ENCODE peak calls at places on chromosomes 5 and 9, in four cellular contexts. R is HFF-Myc; J is CD4-positive, CD25-positive, alpha-beta regulatory T cell; T is AG09309. D is an unnamed sample.

GRCh38 chr5:149071216-149071615 is 8.4 kb upstream of the SH3TC2 start:
- DNase-seq in R (no peak), J (no peak), T (no peak), D (no peak)

GRCh38 chr9:137674307-137675305 is 55.8 kb downstream of the EHMT1 start:
- DNase-seq in T (no peak), R (no peak), J (no peak), D (no peak)

GRCh38 chr9:131447148-131447547 is 53.3 kb downstream of the PRRC2B start:
- DNase-seq in T (no peak), J (no peak), R (no peak), D (no peak)

GRCh38 chr5:112142769-112143270 is 276.3 kb downstream of the EPB41L4A start:
- DNase-seq in J (no peak), T (peak; percentile 39), R (no peak), D (no peak)

GRCh38 chr5:65971643-65972042 is 45.3 kb downstream of the ERBIN start:
- DNase-seq in R (no peak), T (no peak), J (no peak), D (no peak)

GRCh38 chr5:71013575-71013974 is 11.6 kb downstream of the NAIP start:
- DNase-seq in T (no peak), R (no peak), J (no peak), D (no peak)

GRCh38 chr5:133936611-133937015 is 31.8 kb downstream of the C5orf15 start:
- DNase-seq in T (no peak), R (no peak), J (no peak), D (no peak)

GRCh38 chr5:179927834-179928233 is 20.1 kb upstream of the TBC1D9B start:
- DNase-seq in T (no peak), J (no peak), R (no peak), D (no peak)

GRCh38 chr9:14441976-14442651 is 128.2 kb upstream of the NFIB start:
- DNase-seq in J (no peak), R (no peak), T (no peak), D (peak; percentile 9)

GRCh38 chr5:42940853-42941252 is 99.3 kb downstream of the ANXA2R start:
- DNase-seq in R (no peak), J (no peak), T (no peak), D (no peak)

GRCh38 chr5:180259260-180259611 is 32.6 kb downstream of the MAPK9 start:
- DNase-seq in R (no peak), T (no peak), J (no peak), D (no peak)

GRCh38 chr9:79581794-79582193 is 10.0 kb downstream of the TLE4 start:
- DNase-seq in T (peak; percentile 74), R (peak; percentile 82), J (peak; percentile 51), D (peak; percentile 89)

GRCh38 chr5:68478306-68479091 is 262.9 kb downstream of the PIK3R1 start:
- DNase-seq in R (no peak), J (no peak), T (peak; percentile 59), D (no peak)

DNA sequence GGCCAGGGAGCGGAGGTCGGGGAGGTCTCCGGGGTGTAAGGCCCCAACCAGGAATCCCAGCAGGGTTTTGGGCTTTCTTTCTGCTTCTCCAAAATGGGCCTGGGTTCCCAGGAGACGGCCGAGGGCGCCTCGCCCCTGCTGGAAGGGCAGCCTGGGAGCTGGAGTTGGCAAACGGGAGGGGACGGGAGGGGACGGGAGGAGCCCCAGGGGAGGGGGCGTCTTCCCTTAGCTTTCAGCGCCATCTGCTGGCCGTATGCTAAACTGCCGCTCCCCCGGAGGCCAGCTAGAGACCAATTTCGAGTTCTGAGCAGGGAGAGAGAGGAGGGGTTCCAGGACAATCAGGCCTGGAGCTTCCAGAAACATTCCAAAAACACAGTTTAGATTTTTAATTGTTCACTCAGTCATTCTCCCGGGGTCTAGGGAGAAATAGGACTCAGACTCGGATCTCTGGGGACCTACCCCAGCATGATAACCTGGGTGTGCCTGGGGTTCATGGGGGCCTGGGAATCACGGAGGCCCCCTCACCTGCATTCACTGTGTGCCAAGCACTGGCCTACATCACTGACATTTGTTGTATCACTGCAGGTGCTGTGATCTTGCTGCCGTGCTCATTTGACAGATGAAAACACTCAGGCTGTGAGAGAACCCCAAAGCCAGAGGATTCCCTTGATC is 23.0 kb upstream of the ZBTB43 start:
- DNase-seq in J (peak; percentile 61), R (no peak), T (no peak), D (peak; percentile 42)
- H3K4me3 ChIP-seq in J (no peak overlapping the region), R (no peak overlapping the region), T (no peak overlapping the region), D (no peak overlapping the region)

GRCh38 chr5:140038373-140038957 is 4.6 kb downstream of the NRG2 start:
- DNase-seq in T (no peak), R (no peak), J (no peak), D (no peak)
- H3K4me3 ChIP-seq in T (peak overlapping the region; percentile 37), R (peak overlapping the region; percentile 33), J (peak overlapping the region; percentile 51), D (no peak overlapping the region)

GRCh38 chr5:59296317-59297264 is 596.9 kb downstream of the PDE4D start:
- DNase-seq in T (no peak), J (no peak), R (no peak), D (no peak)
- H3K4me3 ChIP-seq in T (no peak overlapping the region), J (peak overlapping the region; percentile 4), R (no peak overlapping the region), D (no peak overlapping the region)

GRCh38 chr9:23825143-23825531 is 903 bp downstream of the ELAVL2 start:
- DNase-seq in T (no peak), R (no peak), J (no peak), D (no peak)
- H3K4me3 ChIP-seq in T (peak overlapping the region; percentile 32), R (no peak overlapping the region), J (peak overlapping the region; percentile 43), D (no peak overlapping the region)

GRCh38 chr9:133533878-133534277 is 626 bp upstream of the ADAMTSL2 start:
- DNase-seq in R (no peak), T (no peak), J (no peak), D (no peak)
- H3K4me3 ChIP-seq in R (no peak overlapping the region), T (no peak overlapping the region), J (no peak overlapping the region), D (no peak overlapping the region)

DNA sequence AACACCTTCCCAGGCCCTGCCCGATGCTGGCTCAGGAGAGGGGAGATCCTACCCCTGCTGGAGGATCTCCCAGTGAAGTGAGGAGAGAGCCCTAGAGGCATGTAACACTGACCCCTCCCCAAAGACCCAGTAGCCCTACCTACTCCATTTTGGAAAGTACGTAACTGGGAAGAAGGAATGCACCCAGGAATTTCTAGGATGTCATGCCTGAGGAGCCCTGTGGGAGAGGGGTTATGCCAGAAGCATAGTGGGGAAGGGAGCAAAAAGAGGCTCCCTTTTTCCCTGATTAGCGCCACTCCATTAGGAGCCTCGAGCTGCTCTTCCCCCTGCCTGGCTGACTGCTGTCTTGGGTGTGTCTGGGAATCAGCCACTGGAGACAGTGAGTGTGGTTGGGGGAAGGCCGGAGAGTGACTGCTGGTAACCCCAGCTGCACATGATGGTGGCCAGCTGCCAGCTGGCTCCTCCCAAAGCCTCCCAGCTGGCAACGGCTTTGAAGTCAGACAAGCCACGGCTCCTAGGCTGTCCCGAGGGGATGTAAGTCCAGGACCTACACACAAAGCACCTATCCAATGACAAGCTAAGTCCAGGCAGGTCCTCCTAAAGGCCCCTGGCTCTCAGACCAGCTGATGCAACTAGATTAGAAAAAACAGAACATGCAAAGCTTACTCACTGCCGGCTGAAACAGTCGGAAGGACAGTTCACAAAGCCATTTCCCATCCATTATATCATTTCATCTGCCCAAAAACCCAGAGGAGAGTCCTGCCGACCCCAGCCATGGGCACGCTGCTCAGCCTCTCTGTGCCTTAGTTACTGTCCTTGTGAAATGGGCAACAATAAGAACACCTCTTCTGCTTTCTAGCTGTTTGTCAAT is 136.5 kb upstream of the ABCA1 start:
- DNase-seq in J (no peak), T (peak; percentile 91), R (peak; percentile 78), D (no peak)
- H3K4me3 ChIP-seq in J (no peak overlapping the region), T (no peak overlapping the region), R (no peak overlapping the region), D (no peak overlapping the region)

D was measured in Jurkat, Clone E6-1.